ENCODE peak calls at places on chromosomes 3 and 15, in four cellular contexts. S, Q, G and J are unnamed samples.

GRCh38 chr15:94300612-94301011 is 69.3 kb downstream of the MCTP2 start:
- DNase-seq in S (peak), Q (no peak), G (no peak), J (no peak)

GRCh38 chr15:78987891-78988360 is 43.1 kb upstream of the CTSH start:
- DNase-seq in S (no peak), Q (no peak), G (no peak), J (no peak)

GRCh38 chr3:21273256-21273999 is 477.6 kb downstream of the ZNF385D start:
- DNase-seq in S (no peak), Q (no peak), G (no peak), J (no peak)

GRCh38 chr3:117745516-117745915 is 1035.9 kb downstream of the TUSC7 start:
- DNase-seq in S (no peak), Q (no peak), G (no peak), J (no peak)

GRCh38 chr3:195453236-195453635 is 10.4 kb upstream of the ACAP2 start:
- DNase-seq in S (no peak), Q (no peak), G (no peak), J (no peak)

GRCh38 chr3:24311881-24312280 is 182.8 kb downstream of the THRB start:
- DNase-seq in S (peak), Q (no peak), G (no peak), J (no peak)

GRCh38 chr15:45611305-45611704 is 23.5 kb upstream of the SQOR start:
- DNase-seq in S (no peak), Q (no peak), G (no peak), J (no peak)

GRCh38 chr3:38247366-38248035 is 18.1 kb upstream of the SLC22A13 start:
- DNase-seq in S (no peak), Q (peak), G (peak), J (peak)

GRCh38 chr3:141556034-141556433 is 69.2 kb downstream of the RASA2 start:
- DNase-seq in S (no peak), Q (no peak), G (peak), J (no peak)

GRCh38 chr3:168847293-168847883 is 751.7 kb upstream of the GOLIM4 start:
- DNase-seq in S (no peak), Q (no peak), G (no peak), J (no peak)

GRCh38 chr3:132247211-132247610 is 70.0 kb upstream of the ACP3 start:
- DNase-seq in S (no peak), Q (no peak), G (no peak), J (no peak)

GRCh38 chr3:125386811-125387210 is 11.7 kb upstream of the ZNF148 start:
- DNase-seq in S (no peak), Q (no peak), G (no peak), J (no peak)

GRCh38 chr3:122679467-122680291 is 960 bp upstream of the PARP14 start:
- DNase-seq in S (peak), Q (no peak), G (no peak), J (no peak)

GRCh38 chr3:177589921-177590336 is 392.6 kb upstream of the TBL1XR1 start:
- DNase-seq in S (no peak), Q (peak), G (peak), J (peak)

GRCh38 chr3:32443471-32443870 is 51.8 kb downstream of the CMTM7 start:
- DNase-seq in S (no peak), Q (peak), G (peak), J (peak)

GRCh38 chr15:63166219-63166618 is 8.9 kb upstream of the RPS27L start:
- DNase-seq in S (no peak), Q (no peak), G (no peak), J (no peak)

GRCh38 chr15:94972314-94972713 is 741.0 kb downstream of the MCTP2 start:
- DNase-seq in S (no peak), Q (no peak), G (no peak), J (no peak)

GRCh38 chr3:42652611-42653302 is 740 bp upstream of the ZBTB47 start:
- DNase-seq in S (peak), Q (peak), G (peak), J (peak)

GRCh38 chr3:122184591-122184929 is 1.1 kb downstream of the CASR start:
- DNase-seq in S (no peak), Q (no peak), G (no peak), J (no peak)

GRCh38 chr3:72352176-72352575 is 496.1 kb downstream of the SHQ1 start:
- DNase-seq in S (no peak), Q (no peak), G (no peak), J (no peak)
- H3K27ac ChIP-seq in S (no peak), Q (no peak), G (no peak), J (no peak)

GRCh38 chr15:101121511-101122090 is 130.2 kb downstream of the CHSY1 start:
- DNase-seq in S (peak), Q (no peak), G (no peak), J (no peak)
- H3K27ac ChIP-seq in S (peak), Q (no peak), G (no peak), J (no peak)

DNA sequence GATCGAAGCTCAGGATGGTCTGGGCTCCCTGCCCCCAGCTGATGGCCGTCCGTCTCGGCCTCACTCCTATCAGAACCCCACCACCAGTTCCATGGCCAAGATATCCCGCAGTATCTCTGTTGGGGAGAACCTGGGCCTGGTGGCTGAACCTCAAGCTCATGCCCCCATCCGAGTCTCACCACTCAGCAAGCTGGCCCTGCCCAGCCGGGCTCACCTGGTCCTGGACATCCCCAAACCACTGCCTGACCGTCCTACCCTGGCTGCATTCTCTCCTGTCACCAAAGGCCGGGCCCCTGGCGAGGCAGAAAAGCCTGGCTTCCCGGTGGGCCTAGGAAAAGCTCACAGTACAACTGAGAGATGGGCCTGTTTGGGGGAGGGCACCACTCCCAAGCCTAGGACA is 4.4 kb upstream of the JMJD7 start:
- DNase-seq in S (peak), Q (no peak), G (no peak), J (no peak)
- H3K27ac ChIP-seq in S (no peak), Q (no peak), G (no peak), J (no peak)

GRCh38 chr3:1908651-1909445 is 189.8 kb upstream of the CNTN4 start:
- DNase-seq in S (no peak), Q (no peak), G (no peak), J (no peak)
- H3K27ac ChIP-seq in S (no peak), Q (no peak), G (no peak), J (no peak)

GRCh38 chr3:61087465-61087864 is 163.8 kb downstream of the FHIT start:
- DNase-seq in S (no peak), Q (no peak), G (no peak), J (no peak)

GRCh38 chr3:61077551-61077950 is 173.7 kb downstream of the FHIT start:
- DNase-seq in S (no peak), Q (no peak), G (no peak), J (no peak)

GRCh38 chr3:61080737-61081445 is 170.4 kb downstream of the FHIT start:
- DNase-seq in S (no peak), Q (no peak), G (no peak), J (no peak)

GRCh38 chr3:61078016-61078415 is 173.2 kb downstream of the FHIT start:
- DNase-seq in S (no peak), Q (no peak), G (no peak), J (no peak)

GRCh38 chr3:61081554-61081953 is 169.7 kb downstream of the FHIT start:
- DNase-seq in S (no peak), Q (no peak), G (no peak), J (no peak)
- H3K27ac ChIP-seq in S (no peak), Q (no peak), G (no peak), J (no peak)

DNA sequence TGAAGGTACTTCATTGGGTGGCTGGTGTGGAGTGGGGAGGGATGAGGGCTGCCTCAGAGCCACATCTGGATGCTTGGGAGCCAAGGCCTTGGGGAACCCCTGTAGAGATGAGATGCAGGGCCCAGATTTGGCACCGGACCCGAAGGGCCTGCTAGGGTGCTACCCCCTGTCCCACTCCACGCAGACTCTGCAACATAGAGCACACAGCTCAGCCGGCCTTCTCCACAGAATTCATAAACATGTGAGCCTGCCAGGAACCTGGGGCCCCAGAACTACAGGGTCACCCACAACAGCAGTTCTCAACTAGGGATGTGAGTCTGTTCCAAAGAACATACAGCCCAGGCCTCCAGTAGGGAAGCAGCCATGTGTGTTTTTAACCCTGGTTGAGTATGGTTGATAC is 62.8 kb downstream of the LRIG1 start:
- DNase-seq in S (no peak), Q (no peak), G (no peak), J (no peak)
- H3K27ac ChIP-seq in S (no peak), Q (no peak), G (no peak), J (no peak)

GRCh38 chr3:184230603-184231528 is 1.5 kb downstream of the VWA5B2 start:
- DNase-seq in S (no peak), Q (no peak), G (no peak), J (no peak)
- H3K27ac ChIP-seq in S (no peak), Q (peak), G (no peak), J (no peak)